ENCODE peak calls at places on chromosomes 12 and 14, in six cellular contexts. R, M, E, V, W and J are unnamed samples.
A peak's percentile ranks its signal among the peaks of the same experiment; 100 is the strongest.

GRCh38 chr14:91509083-91509877 is 830 bp downstream of the PPP4R3A start:
- DNase-seq in V (peak; percentile 20), M (peak; percentile 39), E (peak; percentile 75), R (peak; percentile 40), W (peak; percentile 57), J (peak; percentile 41)

GRCh38 chr14:94682736-94683135 is 70.5 kb downstream of the SERPINA3 start:
- DNase-seq in E (no peak), V (no peak), W (no peak), R (no peak), M (no peak), J (no peak)

GRCh38 chr12:126895946-126896520 is 1370.9 kb upstream of the TMEM132C start:
- DNase-seq in E (no peak), M (no peak), R (no peak), V (no peak), W (no peak), J (no peak)

GRCh38 chr14:23052182-23052623 is 5.1 kb downstream of the CDH24 start:
- DNase-seq in W (no peak), R (no peak), E (no peak), V (no peak), M (peak; percentile 68), J (no peak)

GRCh38 chr14:57493467-57494181 is at the start of gene CCDC198:
- DNase-seq in M (no peak), W (no peak), E (no peak), R (peak; percentile 51), V (no peak), J (no peak)

GRCh38 chr14:76784881-76785280 is 23.6 kb downstream of the VASH1 start:
- DNase-seq in M (peak; percentile 63), W (peak; percentile 86), E (peak; percentile 92), R (peak; percentile 65), V (peak; percentile 91), J (peak; percentile 65)

GRCh38 chr12:89183985-89184435 is 168.3 kb downstream of the DUSP6 start:
- DNase-seq in M (no peak), R (no peak), V (no peak), E (no peak), W (peak; percentile 62), J (peak; percentile 59)

GRCh38 chr12:68242777-68243176 is 10.6 kb downstream of the IL22 start:
- DNase-seq in V (no peak), R (no peak), M (no peak), E (no peak), W (no peak), J (no peak)

GRCh38 chr14:91344107-91344506 is 73.5 kb downstream of the CCDC88C start:
- DNase-seq in R (no peak), M (no peak), E (no peak), W (no peak), V (no peak), J (no peak)

GRCh38 chr12:48969160-48969771 is 2.3 kb downstream of the WNT10B start:
- DNase-seq in M (no peak), W (no peak), V (no peak), E (peak; percentile 35), R (no peak), J (no peak)

GRCh38 chr12:48968004-48968403 is 3.5 kb downstream of the WNT10B start:
- DNase-seq in W (no peak), M (no peak), V (no peak), E (no peak), R (no peak), J (no peak)

GRCh38 chr12:48968467-48968866 is 3.1 kb downstream of the WNT10B start:
- DNase-seq in E (peak; percentile 22), R (no peak), V (no peak), W (no peak), M (no peak), J (no peak)

GRCh38 chr12:48970702-48971334 is 717 bp downstream of the WNT10B start:
- DNase-seq in W (no peak), V (no peak), E (peak; percentile 39), R (no peak), M (no peak), J (no peak)

GRCh38 chr12:48969847-48970701 is 1.5 kb downstream of the WNT10B start:
- DNase-seq in W (no peak), M (no peak), V (no peak), R (no peak), E (peak; percentile 83), J (no peak)
- H3K27me3 ChIP-seq in W (no peaks in the 10 kb centered on the region), M (peaks cover 26% of the 10 kb centered on the region), V (peaks cover 76% of the 10 kb centered on the region), R (no peaks in the 10 kb centered on the region), E (peaks cover 40% of the 10 kb centered on the region), J (no peaks in the 10 kb centered on the region)

GRCh38 chr14:73760598-73761586 is 46.7 kb upstream of the PNMA1 start:
- DNase-seq in R (no peak), M (no peak), V (no peak), E (no peak), W (no peak), J (no peak)

GRCh38 chr14:73764406-73764805 is 50.2 kb upstream of the PNMA1 start:
- DNase-seq in E (no peak), R (no peak), W (no peak), M (no peak), V (no peak), J (no peak)

GRCh38 chr14:73763396-73763795 is 49.2 kb upstream of the PNMA1 start:
- DNase-seq in M (no peak), V (no peak), E (no peak), R (peak; percentile 54), W (no peak), J (no peak)

GRCh38 chr14:73761621-73762355 is 47.6 kb upstream of the PNMA1 start:
- DNase-seq in M (no peak), R (no peak), W (no peak), E (no peak), V (no peak), J (no peak)

DNA sequence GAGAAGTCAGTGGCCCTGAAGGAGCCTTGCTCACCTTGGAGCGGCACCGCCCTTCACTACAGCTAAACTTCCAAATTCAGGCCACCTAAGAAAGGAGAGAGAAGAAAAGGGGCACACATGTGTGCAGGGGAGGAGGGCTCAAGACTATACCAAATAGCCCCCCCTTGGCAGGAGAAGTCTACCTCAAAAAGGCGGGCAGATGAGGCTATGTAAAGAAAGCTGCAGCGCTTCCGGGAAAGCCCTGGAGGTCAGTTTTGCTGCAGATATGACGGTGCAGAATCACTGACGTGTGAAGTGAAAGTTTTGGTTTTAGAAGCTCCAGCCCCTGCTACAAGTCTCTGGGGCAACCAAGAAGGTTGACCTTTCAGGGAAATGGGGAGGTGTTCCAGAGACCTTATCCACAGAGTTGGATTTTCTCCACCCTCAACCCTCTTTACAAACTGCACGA is 48.2 kb upstream of the PNMA1 start:
- DNase-seq in V (no peak), R (no peak), M (no peak), E (no peak), W (no peak), J (no peak)
- H3K4me3 ChIP-seq in V (no peak overlapping the region), R (no peak overlapping the region), M (no peak overlapping the region), E (no peak overlapping the region), W (no peak overlapping the region), J (no peak overlapping the region)

GRCh38 chr12:210277-211141 is 3.4 kb downstream of the SLC6A12 start:
- DNase-seq in E (no peak), M (no peak), R (peak; percentile 76), W (no peak), V (no peak), J (no peak)

GRCh38 chr12:211142-211465 is 2.9 kb downstream of the SLC6A12 start:
- DNase-seq in W (no peak), R (no peak), M (no peak), E (no peak), V (no peak), J (no peak)

GRCh38 chr12:212383-212798 is 1.6 kb downstream of the SLC6A12 start:
- DNase-seq in E (no peak), W (no peak), V (no peak), R (no peak), M (no peak), J (no peak)

GRCh38 chr12:212799-213526 is 994 bp downstream of the SLC6A12 start:
- DNase-seq in M (peak; percentile 46), R (peak; percentile 65), W (no peak), E (peak; percentile 50), V (no peak), J (no peak)

DNA sequence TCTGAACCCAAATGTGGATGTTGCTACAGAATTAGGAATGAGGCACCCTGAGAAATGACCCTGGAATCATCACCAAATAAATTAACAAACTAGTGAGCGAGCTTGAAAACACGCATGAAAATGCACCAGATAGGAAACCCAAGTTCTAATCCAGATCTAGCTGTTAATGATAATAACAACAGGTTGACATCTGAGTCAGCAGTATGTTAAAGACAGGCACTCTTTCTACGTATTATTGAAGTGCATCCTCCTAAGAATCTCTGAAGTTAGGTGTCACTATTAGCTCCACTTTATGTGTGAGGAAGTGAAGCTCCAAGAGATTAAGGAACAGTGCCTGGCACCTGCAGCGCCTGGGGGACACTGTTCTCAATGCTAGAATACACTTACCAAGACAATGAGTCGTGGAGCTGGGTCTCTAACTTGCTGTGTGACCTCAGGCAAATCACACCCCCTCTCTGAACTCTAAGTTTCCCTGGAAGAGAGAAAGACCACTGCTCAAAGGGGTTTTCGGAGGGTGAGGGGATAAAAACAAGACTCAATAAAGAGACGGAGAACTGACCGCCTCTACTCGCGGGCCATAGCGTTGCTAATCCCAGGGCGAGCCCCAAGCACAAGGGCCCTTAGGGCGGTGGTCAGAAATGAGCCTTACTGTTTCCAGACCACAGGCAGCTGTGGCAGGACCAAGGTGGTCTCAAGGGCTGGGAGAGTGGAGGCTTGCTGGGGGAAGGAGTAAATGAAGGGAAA is 2.1 kb downstream of the SLC6A12 start:
- DNase-seq in W (no peak), M (no peak), V (no peak), R (no peak), E (no peak), J (no peak)
- H3K27ac ChIP-seq in W (no peak overlapping the region), M (no peak overlapping the region), V (no peak overlapping the region), R (no peak overlapping the region), E (no peak overlapping the region), J (no peak overlapping the region)

GRCh38 chr12:3445127-3445978 is 45.6 kb upstream of the PRMT8 start:
- DNase-seq in W (no peak), E (no peak), R (peak; percentile 39), M (peak; percentile 64), V (no peak), J (no peak)
- H3K27me3 ChIP-seq in W (no peaks in the 10 kb centered on the region), E (peaks cover 11% of the 10 kb centered on the region), R (no peaks in the 10 kb centered on the region), M (no peaks in the 10 kb centered on the region), V (no peaks in the 10 kb centered on the region), J (no peaks in the 10 kb centered on the region)

GRCh38 chr14:99889268-99889667 is 96.1 kb downstream of the EML1 start:
- DNase-seq in E (no peak), M (no peak), W (no peak), R (no peak), V (no peak), J (no peak)
- H3K4me3 ChIP-seq in E (no peak overlapping the region), M (no peak overlapping the region), W (no peak overlapping the region), R (no peak overlapping the region), V (no peak overlapping the region), J (no peak overlapping the region)